ENCODE peak calls at places on chromosomes 13 and 19, in eight cellular contexts. O is dermis blood vessel endothelial cell, Q is epithelial cell of esophagus, S is H54, W is cardiac fibroblast, E is M059J, H is HTR-8/SVneo, A is left lung. Y is an unnamed sample.

GRCh38 chr19:51357952-51358351 is 8.2 kb downstream of the ETFB start:
- DNase-seq in O (no peak), E (no peak), H (no peak), A (no peak), W (no peak), Q (no peak), S (no peak), Y (no peak)

GRCh38 chr13:28558567-28558966 is 63.6 kb upstream of the FLT1 start:
- DNase-seq in W (peak), O (peak), H (no peak), E (peak), S (no peak), A (no peak), Q (no peak), Y (no peak)

GRCh38 chr13:29456419-29456818 is 139.1 kb downstream of the SLC7A1 start:
- DNase-seq in Q (no peak), O (no peak), A (no peak), W (no peak), S (no peak), E (no peak), H (no peak), Y (no peak)

GRCh38 chr19:1862068-1862423 is 1.3 kb downstream of the KLF16 start:
- DNase-seq in A (no peak), O (no peak), H (no peak), E (no peak), W (no peak), Q (no peak), S (no peak), Y (no peak)

GRCh38 chr13:26956532-26957142 is 196.1 kb upstream of the GPR12 start:
- DNase-seq in O (no peak), H (no peak), S (no peak), Q (no peak), W (no peak), A (no peak), E (no peak), Y (no peak)

GRCh38 chr13:106599875-106600797 is 32.2 kb upstream of the ARGLU1 start:
- DNase-seq in E (peak), Q (no peak), H (no peak), W (peak), O (peak), S (no peak), A (no peak), Y (no peak)

GRCh38 chr13:77827350-77827749 is 91.3 kb downstream of the EDNRB start:
- DNase-seq in W (peak), O (no peak), Q (no peak), S (no peak), H (no peak), A (no peak), E (no peak), Y (no peak)

GRCh38 chr13:44818428-44818827 is 170.8 kb downstream of the NUFIP1 start:
- DNase-seq in W (peak), E (peak), A (no peak), S (no peak), O (peak), Q (peak), H (peak), Y (no peak)

GRCh38 chr13:41150058-41150457 is 17.5 kb upstream of the KBTBD6 start:
- DNase-seq in S (no peak), A (no peak), O (no peak), E (peak), Q (peak), H (no peak), W (no peak), Y (no peak)

GRCh38 chr19:996051-996838 is 4.0 kb upstream of the GRIN3B start:
- DNase-seq in W (peak), Q (peak), O (peak), S (no peak), A (no peak), H (no peak), E (peak), Y (no peak)

GRCh38 chr13:22027561-22027960 is 356.7 kb downstream of the FGF9 start:
- DNase-seq in H (no peak), Q (no peak), S (no peak), W (no peak), E (no peak), O (no peak), A (no peak), Y (no peak)

GRCh38 chr19:57664269-57665127 is 4.2 kb upstream of the ZSCAN4 start:
- DNase-seq in H (peak), Q (peak), E (peak), S (peak), W (peak), O (peak), A (peak), Y (no peak)